ENCODE peak calls at places on chromosomes 12 and 14, in ten cellular contexts. M, R, A, G, V, E, D, F, Q and B are unnamed samples.

GRCh38 chr12:1837541-1838206 is 17.3 kb downstream of the LRTM2 start:
- DNase-seq in E (no peak), R (peak; percentile 80), Q (no peak), D (no peak), M (no peak), G (peak; percentile 90), A (no peak), V (no peak), F (no peak), B (no peak)

GRCh38 chr14:68790656-68791077 is 2.2 kb downstream of the ZFP36L1 start:
- DNase-seq in R (no peak), D (peak; percentile 25), Q (no peak), A (peak; percentile 53), F (no peak), E (peak; percentile 62), G (no peak), V (no peak), M (no peak), B (peak; percentile 32)

GRCh38 chr12:102034346-102034745 is 27.4 kb downstream of the WASHC3 start:
- DNase-seq in A (no peak), R (no peak), E (no peak), G (no peak), Q (no peak), V (no peak), D (no peak), F (no peak), M (no peak), B (no peak)

GRCh38 chr14:94004015-94004414 is 6.9 kb downstream of the CCDC197 start:
- DNase-seq in F (no peak), A (no peak), E (no peak), R (no peak), G (no peak), V (no peak), D (no peak), Q (no peak), M (no peak), B (no peak)

GRCh38 chr14:74207943-74208342 is 31.3 kb upstream of the VSX2 start:
- DNase-seq in R (no peak), E (no peak), F (no peak), A (no peak), D (no peak), M (no peak), Q (no peak), V (no peak), G (no peak), B (no peak)

GRCh38 chr14:43308411-43308810 is 1198.7 kb downstream of the FSCB start:
- DNase-seq in E (no peak), A (no peak), R (no peak), V (no peak), F (no peak), D (no peak), Q (no peak), M (no peak), G (no peak), B (no peak)

GRCh38 chr12:79056775-79057174 is 192.2 kb downstream of the SYT1 start:
- DNase-seq in R (no peak), E (no peak), V (no peak), M (no peak), Q (no peak), F (no peak), D (no peak), A (no peak), G (no peak), B (no peak)

GRCh38 chr14:63650336-63650952 is 8.8 kb upstream of the WDR89 start:
- DNase-seq in M (peak; percentile 49), E (peak; percentile 84), G (no peak), Q (no peak), D (no peak), A (no peak), F (no peak), V (peak; percentile 81), R (no peak), B (peak; percentile 23)

GRCh38 chr12:41225179-41225578 is 37.1 kb downstream of the PDZRN4 start:
- DNase-seq in E (no peak), D (no peak), M (no peak), R (no peak), F (no peak), A (no peak), Q (no peak), V (no peak), G (no peak), B (no peak)

GRCh38 chr14:61609143-61609851 is 86.0 kb upstream of the HIF1A start:
- DNase-seq in Q (no peak), R (peak; percentile 70), V (no peak), A (no peak), G (peak; percentile 50), D (no peak), M (no peak), E (no peak), F (peak; percentile 34), B (no peak)

GRCh38 chr14:49702725-49703124 is 9.8 kb downstream of the KLHDC1 start:
- DNase-seq in G (no peak), F (no peak), V (no peak), A (no peak), R (no peak), E (no peak), M (no peak), D (no peak), Q (no peak), B (no peak)
- H3K27ac ChIP-seq in G (no peak overlapping the region), F (no peak overlapping the region), V (no peak overlapping the region), A (no peak overlapping the region), R (no peak overlapping the region), E (no peak overlapping the region), M (no peak overlapping the region), D (no peak overlapping the region), Q (no peak overlapping the region), B (no peak overlapping the region)

DNA sequence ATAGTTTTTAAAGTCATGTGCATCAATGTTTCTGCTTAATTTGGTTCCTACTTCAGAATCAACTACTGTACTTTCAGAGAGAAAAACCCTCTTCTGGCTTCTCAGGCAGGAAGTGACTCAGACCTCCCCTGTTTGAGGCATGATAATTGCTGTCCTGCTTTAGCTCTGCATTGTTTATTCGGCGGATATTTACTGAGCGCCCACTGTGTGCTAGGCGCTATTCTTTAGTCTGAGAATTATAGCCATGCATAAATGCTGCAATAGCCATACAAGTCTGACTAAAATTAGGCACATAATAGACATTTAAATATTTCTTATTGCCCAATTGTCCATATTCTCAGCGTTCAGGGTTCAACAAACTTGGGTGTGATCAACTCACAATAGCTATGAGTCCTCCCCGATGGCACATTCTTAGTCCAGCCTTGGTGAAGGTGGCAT is 6.1 kb upstream of the AMIGO2 start:
- DNase-seq in E (peak; percentile 42), R (peak; percentile 88), A (no peak), D (no peak), M (no peak), V (peak; percentile 35), Q (no peak), F (no peak), G (no peak), B (peak; percentile 33)
- H3K4me1 ChIP-seq in E (peaks cover 49% of the 10 kb centered on the region), R (peaks cover 11% of the 10 kb centered on the region), A (no peaks in the 10 kb centered on the region), D (no peaks in the 10 kb centered on the region), M (peaks cover 59% of the 10 kb centered on the region), V (peaks cover 34% of the 10 kb centered on the region), Q (peaks cover 4% of the 10 kb centered on the region), F (peaks cover 6% of the 10 kb centered on the region), G (peaks cover 62% of the 10 kb centered on the region), B (peaks cover 34% of the 10 kb centered on the region)

DNA sequence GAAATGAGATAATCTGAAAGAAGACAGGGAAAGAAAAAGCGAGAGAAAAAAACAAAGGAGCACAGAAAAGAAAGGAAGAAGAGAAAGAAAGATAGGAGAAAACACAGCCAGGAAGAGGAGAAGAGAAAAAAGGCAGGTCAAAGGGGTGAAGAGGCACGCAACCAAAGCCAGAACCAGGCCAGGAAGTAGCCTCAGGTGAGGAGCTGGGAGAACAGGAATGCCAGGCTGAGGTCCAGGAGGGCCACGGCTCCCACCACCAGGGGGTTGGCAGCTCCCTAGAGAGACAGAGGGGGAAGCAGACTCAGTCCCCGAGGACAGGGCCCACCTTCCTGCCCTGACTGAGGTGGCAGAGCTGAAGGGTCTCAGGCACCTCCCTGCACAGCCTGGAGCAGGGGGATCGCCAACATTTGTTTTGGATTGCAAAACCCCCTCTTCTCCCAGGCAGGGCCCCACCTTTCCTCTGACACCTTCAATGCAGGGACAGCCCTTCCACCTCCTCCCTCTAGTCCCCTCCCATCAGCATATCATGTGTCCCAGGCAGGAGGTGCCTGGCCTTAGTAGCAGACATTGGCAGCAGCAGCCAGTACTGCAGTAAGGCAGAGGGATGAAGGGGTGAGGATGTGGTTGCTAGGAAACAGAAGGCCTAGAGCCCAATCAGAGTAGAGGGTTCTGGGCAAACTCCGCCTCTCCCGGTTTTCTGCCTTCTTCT is 2.0 kb upstream of the AP1G2 start:
- DNase-seq in D (no peak), A (no peak), Q (no peak), G (peak; percentile 72), E (no peak), F (no peak), V (peak; percentile 40), R (no peak), M (no peak), B (no peak)
- H3K27ac ChIP-seq in D (peak overlapping the region; percentile 38), A (no peak overlapping the region), Q (no peak overlapping the region), G (no peak overlapping the region), E (no peak overlapping the region), F (no peak overlapping the region), V (no peak overlapping the region), R (no peak overlapping the region), M (no peak overlapping the region), B (no peak overlapping the region)

GRCh38 chr12:24931666-24932405 is 17.1 kb downstream of the BCAT1 start:
- DNase-seq in V (no peak), A (no peak), F (no peak), R (no peak), G (no peak), D (no peak), Q (no peak), M (no peak), E (no peak), B (no peak)

GRCh38 chr12:24940157-24940556 is 8.7 kb downstream of the BCAT1 start:
- DNase-seq in D (no peak), R (no peak), A (no peak), Q (no peak), M (no peak), G (no peak), E (no peak), V (no peak), F (no peak), B (no peak)

GRCh38 chr12:24933694-24934407 is 15.1 kb downstream of the BCAT1 start:
- DNase-seq in R (no peak), G (no peak), D (no peak), M (no peak), V (no peak), A (no peak), Q (no peak), E (no peak), F (no peak), B (no peak)

GRCh38 chr12:24938341-24938740 is 10.6 kb downstream of the BCAT1 start:
- DNase-seq in E (no peak), R (no peak), V (no peak), M (no peak), F (no peak), G (no peak), A (no peak), D (no peak), Q (no peak), B (no peak)

DNA sequence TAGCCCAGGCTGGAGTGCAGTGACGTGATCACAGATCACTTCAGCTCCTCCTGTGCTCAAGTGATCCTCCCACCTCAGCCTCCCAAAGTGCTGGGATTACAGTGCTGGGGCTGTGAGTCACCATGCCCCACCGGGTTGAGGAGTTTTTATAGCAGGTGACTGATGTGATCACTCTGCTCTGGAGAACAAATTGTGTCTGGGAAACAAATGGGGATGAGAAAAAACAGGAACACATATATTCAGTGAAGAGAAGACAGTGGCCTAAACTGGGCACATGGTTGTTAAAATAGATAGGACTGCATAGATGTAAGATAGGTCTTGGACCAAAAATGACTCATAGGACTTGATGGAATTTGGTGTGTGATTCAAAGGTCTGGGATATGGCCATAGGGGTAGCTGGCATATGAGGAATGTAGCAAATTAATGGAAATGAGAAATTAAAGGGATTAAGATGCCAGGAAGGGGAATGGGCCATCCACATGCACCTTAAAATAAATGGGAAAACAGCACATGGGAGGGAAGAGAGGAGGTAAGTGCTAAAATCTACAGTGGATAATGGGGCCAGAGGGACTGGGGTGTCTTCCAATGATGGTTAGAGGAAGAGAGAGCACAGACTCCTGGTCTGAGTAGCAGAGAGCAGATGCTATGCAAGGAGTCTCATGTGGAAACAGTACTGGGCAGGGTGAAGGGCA is 11.2 kb downstream of the BCAT1 start:
- DNase-seq in E (no peak), A (no peak), M (no peak), Q (no peak), F (no peak), G (no peak), R (no peak), V (peak; percentile 31), D (no peak), B (no peak)
- H3K4me1 ChIP-seq in E (no peaks in the 10 kb centered on the region), A (no peaks in the 10 kb centered on the region), M (no peaks in the 10 kb centered on the region), Q (no peaks in the 10 kb centered on the region), F (no peaks in the 10 kb centered on the region), G (peaks cover 7% of the 10 kb centered on the region), R (peaks cover 2% of the 10 kb centered on the region), V (no peaks in the 10 kb centered on the region), D (no peaks in the 10 kb centered on the region), B (no peaks in the 10 kb centered on the region)